ENCODE peak calls at places on chromosomes 7 and 10, in six cellular contexts. P is breast epithelium, C is mesenchymal stem cell, N is sigmoid colon, K is left lung, T is body of pancreas. L is an unnamed sample. For H3K9me3, the result is how much of the 10 kb centered on the place peaks cover.

GRCh38 chr7:47991741-47992311 is 12.4 kb upstream of the HUS1 start:
- DNase-seq in C (peak), K (peak), N (peak), P (peak), T (peak), L (peak)

GRCh38 chr7:44637788-44638594 is 31.6 kb downstream of the OGDH start:
- DNase-seq in N (peak), P (no peak), C (peak), T (peak), K (peak), L (peak)

GRCh38 chr7:47100815-47101435 is 481.0 kb downstream of the TNS3 start:
- DNase-seq in N (no peak), P (no peak), T (peak), K (no peak), C (peak), L (no peak)

GRCh38 chr7:54339074-54339473 is 203.1 kb upstream of the VSTM2A start:
- DNase-seq in K (no peak), N (no peak), T (peak), C (peak), P (no peak), L (no peak)

GRCh38 chr10:119319161-119319919 is 112.0 kb downstream of the GRK5 start:
- DNase-seq in N (no peak), K (no peak), T (no peak), P (no peak), C (no peak), L (no peak)

GRCh38 chr10:86300931-86301330 is 65.7 kb downstream of the GRID1 start:
- DNase-seq in C (no peak), P (no peak), N (peak), T (no peak), K (no peak), L (no peak)

GRCh38 chr7:82050134-82050533 is 280.3 kb upstream of the HGF start:
- DNase-seq in P (no peak), N (no peak), C (peak), T (no peak), K (no peak), L (no peak)

GRCh38 chr7:73977626-73978618 is 50.1 kb upstream of the ELN start:
- DNase-seq in N (peak), K (no peak), C (no peak), P (no peak), T (peak), L (no peak)

GRCh38 chr10:46226900-46227558 is 59.8 kb upstream of the ANTXRL start:
- DNase-seq in N (no peak), K (no peak), T (no peak), C (no peak), P (peak), L (peak)

GRCh38 chr7:27603813-27604212 is 58.9 kb downstream of the HIBADH start:
- DNase-seq in T (no peak), C (no peak), K (no peak), N (no peak), P (no peak), L (no peak)

GRCh38 chr7:103990991-103991390 is 1.5 kb upstream of the RELN start:
- DNase-seq in P (no peak), C (no peak), K (no peak), T (no peak), N (no peak), L (no peak)

GRCh38 chr7:102129636-102130370 is 156.9 kb upstream of the SH2B2 start:
- DNase-seq in N (no peak), T (no peak), C (no peak), K (no peak), P (no peak), L (no peak)

GRCh38 chr10:73850863-73851461 is 23.4 kb downstream of the CAMK2G start:
- DNase-seq in K (peak), P (peak), N (peak), C (peak), T (peak), L (no peak)

GRCh38 chr7:67380858-67381257 is 384.2 kb downstream of the TYW1 start:
- DNase-seq in C (no peak), P (no peak), T (no peak), N (no peak), K (no peak), L (no peak)

GRCh38 chr7:75979361-75980125 is 14.9 kb downstream of the TMEM120A start:
- DNase-seq in C (no peak), N (no peak), K (no peak), P (no peak), T (no peak), L (no peak)

GRCh38 chr10:68938117-68938516 is 17.9 kb upstream of the DDX21 start:
- DNase-seq in N (no peak), T (peak), P (no peak), C (no peak), K (no peak), L (no peak)

DNA sequence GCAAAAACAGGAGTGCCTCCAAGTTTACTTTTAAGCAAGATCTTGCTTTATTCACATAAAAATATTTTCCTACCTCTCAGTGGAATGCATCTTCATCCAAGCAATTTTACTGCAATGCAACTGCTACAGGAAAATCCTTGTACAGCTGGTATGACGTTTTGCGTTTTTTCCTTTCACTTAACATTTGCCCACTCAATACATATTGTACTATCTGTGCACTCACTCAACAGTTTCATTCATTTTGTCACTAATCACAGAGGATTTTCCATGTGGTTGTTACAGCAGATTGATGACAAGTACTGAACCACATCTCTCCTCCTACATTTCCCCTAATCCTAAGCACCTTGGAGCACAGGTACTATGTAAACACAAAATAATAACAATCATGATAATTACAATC is 222.0 kb upstream of the IMMP2L start:
- DNase-seq in N (no peak), C (no peak), K (no peak), T (no peak), P (no peak), L (no peak)
- H3K9me3 ChIP-seq in N (under half), C (under half), K (under half), T (under half), P (under half), L (under half)

DNA sequence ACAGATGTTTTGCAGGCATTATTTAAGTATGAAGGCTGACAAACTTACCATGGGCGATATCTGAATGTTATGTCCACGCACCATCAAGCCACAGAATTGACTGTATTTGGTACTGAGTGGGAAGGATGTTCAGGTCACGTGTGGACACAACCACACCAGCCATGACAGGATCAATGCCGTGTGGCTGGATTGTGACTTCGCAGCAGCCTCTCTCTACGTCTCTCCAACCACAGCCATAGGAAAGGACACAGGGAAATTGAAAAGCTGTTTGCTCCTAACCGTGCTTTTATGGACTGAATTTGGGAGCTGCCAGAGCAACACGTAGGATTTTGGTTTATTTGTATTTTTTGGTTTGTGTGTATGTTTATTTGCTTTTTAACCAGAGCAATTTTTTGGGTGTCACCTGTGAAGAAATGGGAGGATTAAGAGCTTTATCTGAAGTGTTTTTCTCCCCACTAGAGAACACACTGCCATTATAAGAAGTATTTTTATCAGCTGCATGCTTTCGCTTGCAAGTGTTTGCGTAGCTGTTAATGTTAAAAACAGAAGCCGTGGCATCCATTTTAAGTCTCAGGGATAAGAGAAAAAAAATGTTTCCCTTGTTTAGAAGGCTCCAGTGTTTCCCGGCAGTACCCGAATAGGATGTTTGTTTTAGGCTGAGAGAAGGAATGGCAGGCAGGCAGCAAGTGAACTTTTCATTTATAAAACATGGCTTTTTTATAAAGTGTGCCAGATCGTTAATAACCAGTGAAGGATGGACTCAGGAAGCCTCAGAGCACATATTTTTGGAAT is 401.1 kb upstream of the NFE2L3 start:
- DNase-seq in N (no peak), K (no peak), C (peak), P (no peak), T (no peak), L (no peak)
- H3K4me3 ChIP-seq in N (no peak), K (no peak), C (no peak), P (no peak), T (no peak), L (no peak)

DNA sequence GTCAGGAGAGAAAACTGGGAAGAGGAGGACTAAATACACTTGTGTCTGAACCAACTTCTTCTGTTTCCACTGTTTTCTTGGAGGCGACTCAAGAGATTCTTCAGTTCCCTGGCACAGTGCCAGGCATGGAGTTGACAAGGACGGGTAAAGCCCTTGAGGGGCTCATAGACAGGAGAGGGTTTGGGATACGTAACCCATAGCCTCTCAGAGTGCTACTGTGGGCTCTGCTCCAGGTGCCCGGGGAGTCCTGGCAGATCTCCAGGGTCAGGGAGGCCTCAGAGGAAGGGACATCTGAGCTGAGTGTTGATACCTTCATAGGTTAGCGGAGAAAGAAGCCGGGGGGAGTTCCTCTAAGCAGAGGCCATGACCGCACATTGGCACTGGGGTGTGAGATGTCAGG is 42.0 kb downstream of the GALNT17 start:
- DNase-seq in T (peak), C (no peak), P (no peak), N (no peak), K (no peak), L (no peak)
- H3K9me3 ChIP-seq in T (under half), C (under half), P (under half), N (under half), K (under half), L (under half)

DNA sequence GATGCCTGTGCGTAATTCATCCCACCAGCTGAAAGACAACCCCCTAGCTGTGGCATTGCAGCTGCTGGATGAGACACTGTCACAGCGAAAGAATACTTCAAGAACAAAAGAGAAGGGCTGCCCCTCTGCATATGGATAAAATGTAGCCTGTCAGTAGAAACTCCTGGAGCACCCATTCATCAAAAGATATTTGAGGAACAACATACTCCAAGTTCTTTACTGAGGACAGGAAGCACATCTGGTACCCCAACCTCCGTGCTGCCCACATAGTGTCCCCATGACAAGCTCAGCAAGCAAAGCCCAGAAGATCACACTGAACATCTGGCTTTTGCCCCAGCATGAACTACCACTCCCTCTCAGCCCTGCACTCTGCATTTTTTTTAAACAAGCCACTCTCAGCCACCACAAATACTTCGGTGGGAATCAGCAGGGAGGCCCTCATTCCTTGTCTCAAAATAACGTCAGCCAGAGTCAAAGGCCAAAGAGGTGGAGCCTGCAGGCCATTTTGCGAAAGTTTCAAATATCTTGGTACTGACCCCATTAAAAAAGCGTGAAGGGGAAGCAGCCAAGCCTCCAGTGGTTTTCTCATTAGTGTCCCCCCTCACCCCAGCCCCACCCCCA is 1.7 kb downstream of the CREB3L2 start:
- DNase-seq in N (peak), K (no peak), T (peak), C (peak), P (peak), L (no peak)
- H3K4me3 ChIP-seq in N (peak), K (peak), T (peak), C (peak), P (peak), L (no peak)